ENCODE peak calls at places on chromosomes 5 and 9, in eight cellular contexts. C is lower leg skin, B is adrenal gland, K is ovary, N is esophagus squamous epithelium, A is omental fat pad, G is Panc1, H is esophagus muscularis mucosa. Z is an unnamed sample.

GRCh38 chr5:38922199-38922598 is 76.4 kb downstream of the OSMR start:
- DNase-seq in A (no peak), B (peak), N (no peak), H (no peak), C (no peak), K (peak), G (peak), Z (no peak)

GRCh38 chr5:176530406-176530982 is 6.7 kb downstream of the RNF44 start:
- DNase-seq in G (no peak), K (no peak), H (no peak), B (no peak), C (no peak), A (no peak), N (no peak), Z (no peak)

GRCh38 chr5:34474573-34475021 is 181.5 kb upstream of the RAI14 start:
- DNase-seq in A (no peak), H (no peak), C (no peak), K (no peak), B (no peak), N (no peak), G (peak), Z (no peak)

GRCh38 chr9:93061791-93062299 is 3.3 kb downstream of the SUSD3 start:
- DNase-seq in B (no peak), H (no peak), A (no peak), N (no peak), K (peak), C (no peak), G (no peak), Z (no peak)

GRCh38 chr5:302951-303350 is 18.6 kb upstream of the AHRR start:
- DNase-seq in N (no peak), C (no peak), B (no peak), H (no peak), A (no peak), G (no peak), K (no peak), Z (no peak)

GRCh38 chr5:128774605-128775004 is 190.7 kb upstream of the SLC27A6 start:
- DNase-seq in C (no peak), N (no peak), G (no peak), B (no peak), A (no peak), K (no peak), H (no peak), Z (no peak)

GRCh38 chr9:4837126-4837767 is 44.5 kb downstream of the RCL1 start:
- DNase-seq in C (no peak), G (no peak), A (no peak), H (no peak), N (no peak), B (no peak), K (peak), Z (no peak)

GRCh38 chr9:95506692-95507455 is 9.9 kb downstream of the PTCH1 start:
- DNase-seq in C (peak), A (no peak), K (peak), N (no peak), H (no peak), G (no peak), B (no peak), Z (no peak)

GRCh38 chr9:1052119-1052907 is 2.2 kb downstream of the DMRT2 start:
- DNase-seq in C (no peak), A (no peak), G (no peak), H (no peak), N (no peak), K (no peak), B (no peak), Z (no peak)

GRCh38 chr9:121637441-121638222 is 13.8 kb upstream of the DAB2IP start:
- DNase-seq in C (no peak), N (no peak), B (peak), G (no peak), H (no peak), K (no peak), A (no peak), Z (no peak)

GRCh38 chr9:136605966-136606365 is 56.8 kb upstream of the EGFL7 start:
- DNase-seq in G (no peak), C (no peak), K (no peak), H (no peak), B (no peak), N (no peak), A (no peak), Z (no peak)

GRCh38 chr5:53987091-53987490 is 323.3 kb downstream of the ARL15 start:
- DNase-seq in C (no peak), H (no peak), A (no peak), B (no peak), G (no peak), N (no peak), K (no peak), Z (no peak)

GRCh38 chr5:135158315-135158697 is 124.3 kb upstream of the PITX1 start:
- DNase-seq in N (no peak), K (no peak), A (no peak), H (no peak), C (no peak), B (no peak), G (no peak), Z (no peak)

GRCh38 chr5:142608094-142608493 is 77.8 kb downstream of the FGF1 start:
- DNase-seq in N (no peak), G (no peak), B (no peak), A (no peak), H (no peak), C (no peak), K (no peak), Z (no peak)

GRCh38 chr9:98801562-98801961 is 5.2 kb upstream of the ANKS6 start:
- DNase-seq in C (peak), A (no peak), K (no peak), H (no peak), B (no peak), G (no peak), N (no peak), Z (no peak)

GRCh38 chr5:153515269-153515668 is 24.8 kb downstream of the GRIA1 start:
- DNase-seq in N (no peak), G (no peak), A (no peak), H (peak), C (no peak), K (no peak), B (no peak), Z (no peak)

GRCh38 chr5:88884435-88884877 is 1.5 kb upstream of the MEF2C start:
- DNase-seq in B (no peak), H (no peak), N (no peak), A (no peak), G (no peak), K (no peak), C (no peak), Z (no peak)

GRCh38 chr9:106700676-106701075 is 162.3 kb upstream of the ZNF462 start:
- DNase-seq in C (no peak), B (peak), N (no peak), K (no peak), A (no peak), H (no peak), G (no peak), Z (no peak)

GRCh38 chr9:81826541-81826906 is 101.7 kb upstream of the SPATA31D4 start:
- DNase-seq in K (no peak), N (no peak), G (no peak), H (no peak), C (no peak), B (no peak), A (no peak), Z (no peak)

GRCh38 chr5:118857700-118858099 is 130.6 kb downstream of the DTWD2 start:
- DNase-seq in K (no peak), C (no peak), H (no peak), B (no peak), A (no peak), N (no peak), G (no peak), Z (no peak)

GRCh38 chr9:21583628-21584027 is 101.5 kb upstream of the IFNE start:
- DNase-seq in H (no peak), K (no peak), C (no peak), A (no peak), G (no peak), N (no peak), B (no peak), Z (no peak)

GRCh38 chr5:1851290-1851934 is 31.3 kb downstream of the IRX4 start:
- DNase-seq in K (no peak), G (no peak), H (no peak), A (no peak), N (no peak), B (no peak), C (no peak), Z (no peak)

GRCh38 chr9:88593537-88594185 is 58.7 kb downstream of the NXNL2 start:
- DNase-seq in K (peak), A (no peak), G (peak), H (no peak), C (no peak), N (no peak), B (peak), Z (no peak)

GRCh38 chr5:180085837-180086236 is 14.3 kb upstream of the RNF130 start:
- DNase-seq in C (no peak), G (no peak), N (no peak), A (no peak), B (no peak), K (no peak), H (no peak), Z (no peak)

GRCh38 chr5:103366938-103367549 is 108.5 kb downstream of the MACIR start:
- DNase-seq in G (no peak), H (no peak), N (no peak), C (no peak), B (peak), A (no peak), K (no peak), Z (no peak)

DNA sequence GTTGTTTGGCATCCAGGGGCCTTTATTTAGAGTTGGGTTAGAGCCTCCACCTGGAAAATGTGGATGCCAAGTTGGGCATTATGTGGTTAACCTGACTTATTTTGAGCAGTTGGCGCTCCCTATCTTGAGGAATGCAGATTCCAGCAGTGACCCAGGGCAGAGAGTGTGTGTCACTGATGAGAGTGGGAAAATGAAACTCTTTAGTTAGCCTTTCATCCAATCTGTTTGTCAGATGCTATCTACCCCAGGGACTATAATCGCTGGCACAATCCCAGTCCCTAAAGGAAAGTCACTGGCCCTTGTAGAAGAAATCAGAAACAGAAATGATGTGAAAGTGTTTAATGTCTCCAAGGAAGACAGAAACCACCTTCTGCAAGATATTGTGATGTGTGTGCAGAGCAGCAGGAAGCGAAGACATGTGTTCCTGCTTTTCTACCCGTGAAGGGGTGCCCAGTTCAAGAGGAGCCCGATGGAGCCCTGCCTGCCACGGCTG is 10.2 kb upstream of the STING1 start:
- DNase-seq in N (no peak), K (no peak), H (no peak), G (no peak), A (no peak), C (no peak), B (peak), Z (no peak)
- TF ChIP-seq CTCF in N (no peak), K (no peak), H (peak), G (no peak), A (no peak), C (no peak), B (no peak), Z (no peak)

GRCh38 chr9:134267305-134268265 is 58.7 kb upstream of the RXRA start:
- DNase-seq in N (no peak), C (no peak), K (no peak), B (peak), H (no peak), A (no peak), G (no peak), Z (no peak)
- TF ChIP-seq CTCF in N (no peak), C (no peak), K (no peak), B (no peak), H (no peak), A (no peak), G (no peak), Z (no peak)

GRCh38 chr5:170388818-170389217 is 349 bp downstream of the KCNMB1 start:
- DNase-seq in A (no peak), N (no peak), B (no peak), C (no peak), H (no peak), K (no peak), G (no peak), Z (no peak)
- TF ChIP-seq CTCF in A (no peak), N (no peak), B (no peak), C (no peak), H (no peak), K (no peak), G (no peak), Z (no peak)

GRCh38 chr9:35069020-35069419 is 3.4 kb downstream of the VCP start:
- DNase-seq in G (no peak), B (no peak), N (no peak), K (no peak), A (no peak), C (no peak), H (no peak), Z (no peak)
- TF ChIP-seq CTCF in G (no peak), B (no peak), N (no peak), K (no peak), A (no peak), C (no peak), H (no peak), Z (no peak)

Z was measured in vagina.